ENCODE peak calls at places on chromosomes 6 and 20, in nine cellular contexts. One of them, this sample, is unnamed.

GRCh38 chr20:57043091-57043490 is 223.3 kb downstream of the BMP7 start:
- DNase-seq in thoracic aorta: no peak
- DNase-seq in H1: no peak
- DNase-seq in RWPE2: peak
- DNase-seq in CD4-positive, alpha-beta T cell: no peak
- DNase-seq in progenitor cell of endocrine pancreas: no peak
- DNase-seq in tibial nerve: no peak
- DNase-seq in breast epithelium: no peak
- DNase-seq in lung: no peak
- DNase-seq in this sample: no peak

GRCh38 chr6:12836009-12836408 is 119.4 kb downstream of the PHACTR1 start:
- DNase-seq in thoracic aorta: no peak
- DNase-seq in H1: no peak
- DNase-seq in RWPE2: no peak
- DNase-seq in CD4-positive, alpha-beta T cell: no peak
- DNase-seq in progenitor cell of endocrine pancreas: no peak
- DNase-seq in tibial nerve: no peak
- DNase-seq in breast epithelium: no peak
- DNase-seq in lung: no peak
- DNase-seq in this sample: no peak

GRCh38 chr6:88220493-88220892 is 54.3 kb upstream of the CNR1 start:
- DNase-seq in thoracic aorta: no peak
- DNase-seq in H1: no peak
- DNase-seq in RWPE2: no peak
- DNase-seq in CD4-positive, alpha-beta T cell: no peak
- DNase-seq in progenitor cell of endocrine pancreas: no peak
- DNase-seq in tibial nerve: no peak
- DNase-seq in breast epithelium: no peak
- DNase-seq in lung: no peak
- DNase-seq in this sample: no peak

GRCh38 chr20:38935967-38936407 is 9.8 kb downstream of the FAM83D start:
- DNase-seq in thoracic aorta: no peak
- DNase-seq in H1: no peak
- DNase-seq in RWPE2: no peak
- DNase-seq in CD4-positive, alpha-beta T cell: no peak
- DNase-seq in progenitor cell of endocrine pancreas: no peak
- DNase-seq in tibial nerve: no peak
- DNase-seq in breast epithelium: no peak
- DNase-seq in lung: no peak
- DNase-seq in this sample: no peak

GRCh38 chr6:4853782-4854511 is 77.7 kb downstream of the CDYL start:
- DNase-seq in thoracic aorta: no peak
- DNase-seq in H1: no peak
- DNase-seq in RWPE2: no peak
- DNase-seq in CD4-positive, alpha-beta T cell: no peak
- DNase-seq in progenitor cell of endocrine pancreas: no peak
- DNase-seq in tibial nerve: no peak
- DNase-seq in breast epithelium: no peak
- DNase-seq in lung: no peak
- DNase-seq in this sample: no peak

GRCh38 chr20:57698191-57698866 is 11.5 kb downstream of the PMEPA1 start:
- DNase-seq in thoracic aorta: peak
- DNase-seq in H1: no peak
- DNase-seq in RWPE2: peak
- DNase-seq in CD4-positive, alpha-beta T cell: peak
- DNase-seq in progenitor cell of endocrine pancreas: no peak
- DNase-seq in tibial nerve: no peak
- DNase-seq in breast epithelium: no peak
- DNase-seq in lung: no peak
- DNase-seq in this sample: no peak

GRCh38 chr6:89368107-89368506 is 15.6 kb upstream of the UBE2J1 start:
- DNase-seq in thoracic aorta: no peak
- DNase-seq in H1: no peak
- DNase-seq in RWPE2: no peak
- DNase-seq in CD4-positive, alpha-beta T cell: peak
- DNase-seq in progenitor cell of endocrine pancreas: peak
- DNase-seq in tibial nerve: peak
- DNase-seq in breast epithelium: no peak
- DNase-seq in lung: peak
- DNase-seq in this sample: no peak

GRCh38 chr20:3922223-3922982 is 33.2 kb downstream of the PANK2 start:
- DNase-seq in thoracic aorta: no peak
- DNase-seq in H1: no peak
- DNase-seq in RWPE2: no peak
- DNase-seq in CD4-positive, alpha-beta T cell: no peak
- DNase-seq in progenitor cell of endocrine pancreas: no peak
- DNase-seq in tibial nerve: no peak
- DNase-seq in breast epithelium: no peak
- DNase-seq in lung: no peak
- DNase-seq in this sample: no peak

GRCh38 chr20:23165964-23166363 is 79.8 kb upstream of the CD93 start:
- DNase-seq in thoracic aorta: no peak
- DNase-seq in H1: no peak
- DNase-seq in RWPE2: no peak
- DNase-seq in CD4-positive, alpha-beta T cell: no peak
- DNase-seq in progenitor cell of endocrine pancreas: no peak
- DNase-seq in tibial nerve: no peak
- DNase-seq in breast epithelium: no peak
- DNase-seq in lung: no peak
- DNase-seq in this sample: no peak

GRCh38 chr20:23164176-23164601 is 78.1 kb upstream of the CD93 start:
- DNase-seq in thoracic aorta: no peak
- DNase-seq in H1: no peak
- DNase-seq in RWPE2: no peak
- DNase-seq in CD4-positive, alpha-beta T cell: no peak
- DNase-seq in progenitor cell of endocrine pancreas: no peak
- DNase-seq in tibial nerve: peak
- DNase-seq in breast epithelium: no peak
- DNase-seq in lung: no peak
- DNase-seq in this sample: no peak

GRCh38 chr20:23163562-23163961 is 77.4 kb upstream of the CD93 start:
- DNase-seq in thoracic aorta: no peak
- DNase-seq in H1: no peak
- DNase-seq in RWPE2: no peak
- DNase-seq in CD4-positive, alpha-beta T cell: no peak
- DNase-seq in progenitor cell of endocrine pancreas: no peak
- DNase-seq in tibial nerve: peak
- DNase-seq in breast epithelium: no peak
- DNase-seq in lung: no peak
- DNase-seq in this sample: no peak

GRCh38 chr20:23166563-23166962 is 80.4 kb upstream of the CD93 start:
- DNase-seq in thoracic aorta: no peak
- DNase-seq in H1: no peak
- DNase-seq in RWPE2: no peak
- DNase-seq in CD4-positive, alpha-beta T cell: no peak
- DNase-seq in progenitor cell of endocrine pancreas: no peak
- DNase-seq in tibial nerve: peak
- DNase-seq in breast epithelium: no peak
- DNase-seq in lung: no peak
- DNase-seq in this sample: no peak

DNA sequence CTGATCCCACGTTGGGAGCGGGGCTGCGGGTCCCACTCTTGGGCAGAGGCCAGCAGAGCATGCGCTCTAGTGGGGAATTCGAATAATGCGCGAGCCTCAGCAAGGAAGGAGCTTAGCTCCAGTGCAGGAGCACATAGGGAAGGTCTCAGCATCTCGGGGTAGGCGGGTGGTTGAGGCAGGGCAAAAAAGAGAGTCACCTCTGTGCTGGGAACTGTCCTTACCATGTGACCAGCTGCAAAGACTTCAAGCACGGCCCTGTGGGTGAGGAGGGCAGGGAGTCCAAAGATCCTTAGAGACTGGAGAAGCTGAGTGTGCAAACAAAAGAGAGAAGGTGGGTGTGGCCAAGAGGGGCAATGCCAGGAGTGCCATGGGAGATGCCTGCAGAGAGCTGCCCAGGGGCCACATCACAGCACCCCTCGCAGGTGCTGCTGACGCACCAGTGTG is 79.2 kb upstream of the CD93 start:
- DNase-seq in thoracic aorta: no peak
- DNase-seq in H1: no peak
- DNase-seq in RWPE2: no peak
- DNase-seq in CD4-positive, alpha-beta T cell: no peak
- DNase-seq in progenitor cell of endocrine pancreas: no peak
- DNase-seq in tibial nerve: no peak
- DNase-seq in breast epithelium: no peak
- DNase-seq in lung: no peak
- DNase-seq in this sample: no peak
- TF ChIP-seq CTCF in thoracic aorta: no peak
- TF ChIP-seq CTCF in H1: peak
- TF ChIP-seq CTCF in RWPE2: peak
- TF ChIP-seq CTCF in CD4-positive, alpha-beta T cell: no peak
- TF ChIP-seq CTCF in progenitor cell of endocrine pancreas: peak
- TF ChIP-seq CTCF in tibial nerve: no peak
- TF ChIP-seq CTCF in breast epithelium: no peak
- TF ChIP-seq CTCF in lung: no peak
- TF ChIP-seq CTCF in this sample: no peak

DNA sequence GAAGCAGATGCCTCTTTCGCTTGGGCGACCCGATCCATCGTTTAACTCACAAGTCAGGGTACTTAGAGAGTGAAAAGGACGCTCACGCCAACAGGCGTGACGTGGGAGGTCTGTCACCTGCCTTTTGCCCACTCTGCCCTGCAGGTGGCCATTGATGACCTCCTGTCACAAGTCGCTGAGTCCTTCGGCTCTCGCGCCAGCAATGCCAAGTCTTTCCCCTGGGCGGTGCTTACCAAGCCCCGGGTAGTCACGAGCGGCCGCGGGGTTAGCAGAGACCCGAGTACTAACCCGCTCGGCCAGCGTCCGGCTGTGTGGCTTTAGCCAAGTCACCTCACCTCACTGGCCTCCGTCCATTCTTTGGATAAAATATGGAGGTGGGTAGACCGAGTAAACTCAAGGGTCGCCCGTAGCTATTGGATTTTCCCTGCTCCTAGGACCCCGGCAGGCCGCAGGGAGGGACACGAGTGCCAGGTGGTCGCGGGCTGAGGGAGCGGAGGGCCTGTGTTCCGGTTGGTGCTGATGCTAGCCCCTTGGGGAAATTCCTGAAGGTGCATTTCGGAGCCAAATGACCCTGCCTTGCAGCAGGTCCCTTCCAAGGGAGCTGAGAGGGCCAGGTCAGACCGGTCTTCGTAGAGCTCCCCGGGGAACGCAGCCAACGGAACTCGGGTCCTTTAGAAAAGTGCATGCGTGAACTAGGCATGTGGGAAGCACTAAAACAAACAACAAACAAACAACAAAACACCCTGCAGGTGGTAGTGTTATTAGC is 668 bp downstream of the PKIB start:
- DNase-seq in thoracic aorta: no peak
- DNase-seq in H1: peak
- DNase-seq in RWPE2: peak
- DNase-seq in CD4-positive, alpha-beta T cell: no peak
- DNase-seq in progenitor cell of endocrine pancreas: peak
- DNase-seq in tibial nerve: peak
- DNase-seq in breast epithelium: peak
- DNase-seq in lung: peak
- DNase-seq in this sample: peak
- TF ChIP-seq CTCF in thoracic aorta: no peak
- TF ChIP-seq CTCF in H1: no peak
- TF ChIP-seq CTCF in RWPE2: peak
- TF ChIP-seq CTCF in CD4-positive, alpha-beta T cell: no peak
- TF ChIP-seq CTCF in progenitor cell of endocrine pancreas: peak
- TF ChIP-seq CTCF in tibial nerve: no peak
- TF ChIP-seq CTCF in breast epithelium: no peak
- TF ChIP-seq CTCF in lung: no peak
- TF ChIP-seq CTCF in this sample: no peak

DNA sequence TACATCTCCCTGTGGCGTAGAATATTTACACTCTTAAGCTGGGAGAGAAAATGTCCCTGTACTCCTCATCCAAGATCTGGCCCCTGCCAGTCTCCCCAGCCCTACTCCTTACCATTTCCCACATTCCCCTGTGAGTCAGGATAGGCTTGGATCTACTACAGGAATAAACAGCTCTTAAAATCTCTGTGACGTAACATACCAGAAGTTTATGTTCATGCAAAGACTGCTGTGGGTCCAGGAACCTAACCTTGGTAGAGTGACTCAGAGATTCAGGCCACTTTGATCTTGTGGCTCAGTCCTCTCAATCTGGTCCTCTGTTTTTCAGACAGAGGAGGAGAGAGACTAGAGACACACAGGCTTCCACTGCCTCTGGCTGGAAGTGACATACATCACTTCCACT is 38.5 kb upstream of the GPR6 start:
- DNase-seq in thoracic aorta: no peak
- DNase-seq in H1: no peak
- DNase-seq in RWPE2: no peak
- DNase-seq in CD4-positive, alpha-beta T cell: no peak
- DNase-seq in progenitor cell of endocrine pancreas: no peak
- DNase-seq in tibial nerve: no peak
- DNase-seq in breast epithelium: no peak
- DNase-seq in lung: no peak
- DNase-seq in this sample: no peak
- TF ChIP-seq CTCF in thoracic aorta: no peak
- TF ChIP-seq CTCF in H1: no peak
- TF ChIP-seq CTCF in RWPE2: no peak
- TF ChIP-seq CTCF in CD4-positive, alpha-beta T cell: no peak
- TF ChIP-seq CTCF in progenitor cell of endocrine pancreas: no peak
- TF ChIP-seq CTCF in tibial nerve: no peak
- TF ChIP-seq CTCF in breast epithelium: no peak
- TF ChIP-seq CTCF in lung: no peak
- TF ChIP-seq CTCF in this sample: no peak

GRCh38 chr6:82641677-82642076 is 278.1 kb downstream of the TPBG start:
- DNase-seq in thoracic aorta: no peak
- DNase-seq in H1: no peak
- DNase-seq in RWPE2: no peak
- DNase-seq in CD4-positive, alpha-beta T cell: no peak
- DNase-seq in progenitor cell of endocrine pancreas: no peak
- DNase-seq in tibial nerve: no peak
- DNase-seq in breast epithelium: no peak
- DNase-seq in lung: no peak
- DNase-seq in this sample: no peak

GRCh38 chr6:82646231-82646615 is 282.6 kb downstream of the TPBG start:
- DNase-seq in thoracic aorta: no peak
- DNase-seq in H1: no peak
- DNase-seq in RWPE2: no peak
- DNase-seq in CD4-positive, alpha-beta T cell: no peak
- DNase-seq in progenitor cell of endocrine pancreas: no peak
- DNase-seq in tibial nerve: no peak
- DNase-seq in breast epithelium: no peak
- DNase-seq in lung: no peak
- DNase-seq in this sample: no peak

DNA sequence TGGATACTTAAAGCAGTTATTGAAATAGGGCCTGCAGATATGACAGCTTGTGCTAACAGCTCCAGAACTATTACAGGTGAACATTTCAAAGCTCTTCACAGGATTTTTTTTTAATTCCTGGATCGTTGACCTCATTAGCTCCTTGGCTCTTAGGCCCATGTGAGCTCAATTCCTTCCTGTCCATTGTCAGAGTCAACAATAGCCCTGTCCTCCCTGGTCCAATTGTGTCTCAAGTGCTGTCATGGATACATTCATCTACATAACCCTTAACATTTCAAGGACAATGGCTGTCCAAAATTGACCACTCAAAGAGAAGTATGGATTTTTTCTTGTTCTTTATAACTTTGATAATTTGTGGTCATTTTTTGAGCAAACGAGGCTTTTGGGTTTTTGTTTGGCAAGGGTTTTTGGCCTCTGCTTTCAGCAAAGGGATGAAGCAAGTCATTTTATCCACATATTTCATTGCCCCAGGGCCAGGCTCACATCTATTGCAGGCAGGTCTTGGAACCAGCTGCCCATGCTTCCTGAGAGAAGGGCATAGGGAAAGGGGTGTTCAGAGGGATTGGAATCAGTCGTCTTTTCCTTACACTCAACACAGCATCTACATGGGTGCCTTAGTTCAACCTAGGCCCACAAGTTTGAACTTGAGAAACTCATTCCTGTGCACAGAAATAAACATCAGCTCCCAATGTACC is 282.1 kb downstream of the TPBG start:
- DNase-seq in thoracic aorta: no peak
- DNase-seq in H1: no peak
- DNase-seq in RWPE2: no peak
- DNase-seq in CD4-positive, alpha-beta T cell: no peak
- DNase-seq in progenitor cell of endocrine pancreas: no peak
- DNase-seq in tibial nerve: no peak
- DNase-seq in breast epithelium: no peak
- DNase-seq in lung: no peak
- DNase-seq in this sample: no peak
- TF ChIP-seq CTCF in thoracic aorta: no peak
- TF ChIP-seq CTCF in H1: no peak
- TF ChIP-seq CTCF in RWPE2: no peak
- TF ChIP-seq CTCF in CD4-positive, alpha-beta T cell: no peak
- TF ChIP-seq CTCF in progenitor cell of endocrine pancreas: no peak
- TF ChIP-seq CTCF in tibial nerve: no peak
- TF ChIP-seq CTCF in breast epithelium: no peak
- TF ChIP-seq CTCF in lung: no peak
- TF ChIP-seq CTCF in this sample: no peak

This sample was measured in D721Med.